ENCODE peak calls at places on chromosomes 1 and 21, in seven cellular contexts. M is tibial nerve, U is breast epithelium, A is heart left ventricle, S is stomach, E is A549, L is GM12878. Z is an unnamed sample. For H3K4me1, the result is how much of the 10 kb centered on the place peaks cover.

GRCh38 chr1:151611288-151611790 is 511 bp upstream of the SNX27 start:
- DNase-seq in M (no peak), U (peak), A (no peak), S (peak), E (peak), L (no peak), Z (peak)

GRCh38 chr1:66278260-66279046 is 255.5 kb upstream of the SGIP1 start:
- DNase-seq in M (no peak), U (no peak), A (no peak), S (no peak), E (no peak), L (peak), Z (no peak)

GRCh38 chr1:11238311-11238710 is 24.0 kb downstream of the MTOR start:
- DNase-seq in M (no peak), U (no peak), A (no peak), S (no peak), E (no peak), L (no peak), Z (no peak)

GRCh38 chr1:212621830-212622315 is 13.3 kb downstream of the ATF3 start:
- DNase-seq in M (no peak), U (no peak), A (no peak), S (no peak), E (no peak), L (no peak), Z (no peak)

GRCh38 chr1:234149217-234149616 is 224.0 kb upstream of the COA6 start:
- DNase-seq in M (no peak), U (no peak), A (no peak), S (no peak), E (no peak), L (no peak), Z (no peak)

GRCh38 chr1:94527447-94528031 is 14.0 kb downstream of the F3 start:
- DNase-seq in M (no peak), U (no peak), A (no peak), S (no peak), E (no peak), L (no peak), Z (no peak)

GRCh38 chr1:5895446-5896406 is 96.5 kb downstream of the NPHP4 start:
- DNase-seq in M (no peak), U (no peak), A (peak), S (no peak), E (no peak), L (no peak), Z (no peak)

GRCh38 chr1:118360817-118361216 is 175.8 kb upstream of the SPAG17 start:
- DNase-seq in M (no peak), U (no peak), A (no peak), S (no peak), E (no peak), L (no peak), Z (no peak)

GRCh38 chr1:235943581-235944114 is 76.9 kb upstream of the LYST start:
- DNase-seq in M (no peak), U (no peak), A (no peak), S (no peak), E (peak), L (no peak), Z (no peak)

GRCh38 chr1:207702317-207702716 is 49.5 kb upstream of the CD46 start:
- DNase-seq in M (no peak), U (no peak), A (no peak), S (no peak), E (no peak), L (no peak), Z (no peak)

GRCh38 chr1:94992863-94993563 is 66.1 kb upstream of the CNN3 start:
- DNase-seq in M (no peak), U (no peak), A (no peak), S (no peak), E (no peak), L (no peak), Z (no peak)

GRCh38 chr1:246761386-246761785 is 37.2 kb downstream of the SCCPDH start:
- DNase-seq in M (no peak), U (no peak), A (no peak), S (no peak), E (no peak), L (no peak), Z (no peak)

GRCh38 chr1:161196521-161197451 is 2.1 kb downstream of the ADAMTS4 start:
- DNase-seq in M (no peak), U (no peak), A (peak), S (no peak), E (no peak), L (no peak), Z (no peak)

GRCh38 chr1:194640322-194640721 is 1453.9 kb upstream of the B3GALT2 start:
- DNase-seq in M (no peak), U (no peak), A (no peak), S (no peak), E (no peak), L (no peak), Z (no peak)

GRCh38 chr1:229024528-229025119 is 246.3 kb upstream of the RAB4A start:
- DNase-seq in M (no peak), U (no peak), A (peak), S (peak), E (peak), L (no peak), Z (no peak)

GRCh38 chr1:94101613-94101940 is 19.4 kb downstream of the ABCA4 start:
- DNase-seq in M (no peak), U (peak), A (no peak), S (no peak), E (no peak), L (no peak), Z (no peak)

GRCh38 chr1:171352554-171352953 is 38.6 kb downstream of the FMO4 start:
- DNase-seq in M (no peak), U (no peak), A (no peak), S (no peak), E (no peak), L (no peak), Z (no peak)

GRCh38 chr1:170537798-170538503 is 6.0 kb downstream of the GORAB start:
- DNase-seq in M (no peak), U (no peak), A (no peak), S (no peak), E (peak), L (no peak), Z (no peak)

GRCh38 chr1:35569956-35570355 is 3.2 kb upstream of the TFAP2E start:
- DNase-seq in M (no peak), U (no peak), A (no peak), S (no peak), E (no peak), L (no peak), Z (no peak)

GRCh38 chr1:217924924-217925323 is 293.8 kb downstream of the SPATA17 start:
- DNase-seq in M (no peak), U (no peak), A (no peak), S (no peak), E (no peak), L (no peak), Z (no peak)

GRCh38 chr1:48552420-48552819 is 80.4 kb upstream of the SPATA6 start:
- DNase-seq in M (no peak), U (no peak), A (no peak), S (no peak), E (peak), L (no peak), Z (no peak)

GRCh38 chr1:21836010-21836409 is 23.9 kb downstream of the LDLRAD2 start:
- DNase-seq in M (no peak), U (no peak), A (no peak), S (no peak), E (no peak), L (no peak), Z (no peak)

GRCh38 chr1:242017580-242018233 is 18.8 kb upstream of the MAP1LC3C start:
- DNase-seq in M (no peak), U (peak), A (no peak), S (peak), E (peak), L (no peak), Z (no peak)

GRCh38 chr1:76395059-76395458 is 320.5 kb downstream of the ST6GALNAC3 start:
- DNase-seq in M (no peak), U (no peak), A (no peak), S (no peak), E (no peak), L (no peak), Z (no peak)

GRCh38 chr1:117128323-117129079 is 7.0 kb upstream of the TRIM45 start:
- DNase-seq in M (no peak), U (no peak), A (no peak), S (no peak), E (peak), L (no peak), Z (no peak)

GRCh38 chr1:204103121-204103741 is 30.3 kb downstream of the SOX13 start:
- DNase-seq in M (no peak), U (no peak), A (no peak), S (no peak), E (no peak), L (no peak), Z (no peak)

GRCh38 chr1:154970631-154971340 is at the start of gene SHC1:
- DNase-seq in M (peak), U (peak), A (peak), S (peak), E (peak), L (no peak), Z (peak)

GRCh38 chr1:226365831-226366231 is 42.1 kb downstream of the PARP1 start:
- DNase-seq in M (no peak), U (no peak), A (no peak), S (no peak), E (no peak), L (no peak), Z (no peak)

GRCh38 chr1:204350857-204351573 is 8.7 kb downstream of the PLEKHA6 start:
- DNase-seq in M (peak), U (no peak), A (peak), S (peak), E (no peak), L (no peak), Z (peak)

GRCh38 chr1:177472567-177472966 is 301.8 kb downstream of the BRINP2 start:
- DNase-seq in M (no peak), U (no peak), A (no peak), S (no peak), E (no peak), L (no peak), Z (no peak)

GRCh38 chr1:35560256-35561225 is 2.9 kb downstream of the NCDN start:
- DNase-seq in M (no peak), U (peak), A (peak), S (peak), E (no peak), L (no peak), Z (no peak)

GRCh38 chr1:220880726-220881506 is 1.7 kb downstream of the HLX start:
- DNase-seq in M (no peak), U (no peak), A (peak), S (peak), E (no peak), L (no peak), Z (peak)

GRCh38 chr1:201184734-201185453 is 5.7 kb upstream of the IGFN1 start:
- DNase-seq in M (no peak), U (no peak), A (peak), S (peak), E (peak), L (no peak), Z (peak)

GRCh38 chr21:27759091-27759659 is 792.3 kb upstream of the ADAMTS5 start:
- DNase-seq in M (no peak), U (no peak), A (peak), S (no peak), E (no peak), L (no peak), Z (peak)

GRCh38 chr21:31731112-31731801 is 661 bp downstream of the SCAF4 start:
- DNase-seq in M (no peak), U (peak), A (peak), S (peak), E (no peak), L (no peak), Z (peak)

GRCh38 chr21:37208741-37209225 is 58.4 kb downstream of the VPS26C start:
- DNase-seq in M (no peak), U (no peak), A (peak), S (no peak), E (no peak), L (no peak), Z (peak)

GRCh38 chr21:30718239-30718909 is at the start of gene KRTAP21-3:
- DNase-seq in M (no peak), U (no peak), A (no peak), S (no peak), E (no peak), L (no peak), Z (no peak)

GRCh38 chr1:246602194-246602593 is 35.9 kb downstream of the CNST start:
- DNase-seq in M (no peak), U (no peak), A (no peak), S (no peak), E (no peak), L (no peak), Z (no peak)

DNA sequence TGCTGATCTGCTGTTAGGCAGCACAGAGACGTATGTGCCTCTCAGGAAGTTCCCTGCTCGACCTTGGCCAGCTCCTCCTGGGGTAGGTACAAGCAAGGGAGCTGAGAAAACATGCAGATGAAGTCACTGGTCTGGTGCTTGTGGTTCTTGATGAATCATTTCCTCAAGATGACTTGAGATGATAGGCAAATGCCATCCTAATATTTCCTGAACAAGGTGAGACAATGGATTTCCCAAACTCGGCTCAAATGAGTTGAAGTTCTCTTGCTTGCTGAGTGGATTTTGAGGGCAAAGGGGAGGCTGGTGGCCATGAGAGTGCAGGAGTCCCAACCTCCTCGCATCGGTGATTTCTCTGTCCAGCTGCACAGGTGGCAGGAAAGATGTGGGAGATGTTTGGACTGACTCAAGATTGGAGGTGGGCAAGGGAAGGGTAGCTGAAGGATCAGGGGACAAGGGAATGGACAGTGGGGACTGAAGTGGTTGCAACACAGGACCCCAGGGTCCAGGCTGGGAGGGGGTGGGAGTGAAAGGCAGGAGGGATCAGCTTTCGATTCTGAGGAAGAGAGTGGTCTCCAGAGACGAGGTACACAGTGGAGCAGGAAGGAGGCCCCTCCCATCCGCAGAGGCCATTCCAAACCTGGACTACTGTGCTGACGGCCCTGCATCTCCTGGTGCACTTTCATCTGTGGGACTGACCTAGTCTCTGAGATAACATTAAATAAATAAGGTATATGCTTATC is 63.9 kb downstream of the CAPN2 start:
- DNase-seq in M (no peak), U (peak), A (peak), S (no peak), E (peak), L (no peak), Z (no peak)
- TF ChIP-seq POLR2A in M (no peak), U (no peak), A (no peak), S (no peak), E (no peak), L (no peak), Z (no peak)

GRCh38 chr1:167996266-167996665 is 59.4 kb upstream of the MPC2 start:
- DNase-seq in M (no peak), U (no peak), A (no peak), S (no peak), E (no peak), L (peak), Z (no peak)
- H3K4me1 ChIP-seq in M (under half), U (under half), A (under half), S (under half), E (under half), L (under half), Z (under half)

DNA sequence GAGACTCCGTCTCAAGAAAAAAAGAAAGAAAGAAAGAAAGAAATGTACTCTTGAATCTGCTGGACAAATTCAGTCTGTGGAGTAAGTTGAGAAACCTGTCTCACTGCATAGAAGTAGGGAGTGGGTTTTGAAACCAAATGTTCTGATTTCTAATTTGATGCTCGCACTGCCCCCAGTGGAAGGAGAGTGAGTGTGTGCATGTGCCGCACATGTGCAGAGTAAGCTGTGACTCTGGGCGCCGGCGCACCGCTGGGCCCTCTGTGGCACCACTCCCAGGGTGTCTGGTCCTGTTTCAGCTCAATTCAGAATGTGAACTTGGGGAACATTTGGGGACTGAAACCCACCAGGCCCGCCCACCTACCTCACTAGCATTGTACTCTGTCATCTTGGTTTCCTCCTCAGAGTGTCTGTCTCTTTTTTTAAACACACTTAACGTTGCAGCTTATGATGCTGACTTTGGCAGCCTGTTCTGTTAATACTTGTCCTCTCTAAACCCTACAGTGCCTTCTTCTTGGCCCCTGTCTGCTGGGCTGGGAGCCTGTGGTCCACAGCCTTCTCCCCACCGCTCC is 104.6 kb downstream of the CACNA1E start:
- DNase-seq in M (no peak), U (no peak), A (no peak), S (no peak), E (no peak), L (no peak), Z (no peak)
- TF ChIP-seq CTCF in M (no peak), U (no peak), A (no peak), S (no peak), E (no peak), L (peak), Z (no peak)

DNA sequence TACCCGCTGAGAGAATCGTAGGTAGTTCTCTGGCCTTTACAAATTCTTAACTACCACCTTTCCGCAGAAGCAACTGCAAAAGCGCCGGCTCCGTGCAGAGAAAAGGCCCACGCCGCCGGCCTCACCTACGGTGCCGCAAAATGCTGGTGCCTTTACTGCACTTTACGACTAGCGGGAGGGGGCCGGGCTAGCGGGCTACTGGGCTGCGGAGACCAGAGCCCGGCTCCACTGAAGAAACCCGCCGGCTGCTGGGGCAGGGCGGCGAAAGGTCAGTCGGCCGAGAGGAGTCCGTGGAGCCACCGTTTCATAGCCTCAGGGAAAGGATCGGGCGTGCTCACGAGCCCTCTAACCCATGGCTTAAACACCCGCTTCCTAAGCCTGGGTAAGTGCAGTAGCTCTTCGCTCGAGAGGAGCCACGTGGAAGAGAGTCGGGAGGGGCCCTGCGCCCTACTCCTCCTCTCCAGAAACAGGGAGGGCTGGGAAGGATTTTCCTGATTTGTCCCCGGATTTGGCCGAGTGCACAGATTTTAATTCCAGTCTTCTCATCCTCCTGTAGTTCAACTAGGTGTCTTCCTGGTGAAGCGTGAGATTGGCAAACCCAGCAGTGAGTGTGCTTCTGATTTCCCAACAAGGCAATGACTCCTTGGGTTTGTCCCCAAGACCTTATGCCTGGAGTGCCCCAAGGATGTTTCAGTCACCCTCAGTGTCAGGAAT is at the start of gene DPH5:
- DNase-seq in M (peak), U (peak), A (peak), S (peak), E (peak), L (peak), Z (peak)
- TF ChIP-seq POLR2A in M (peak), U (no peak), A (no peak), S (no peak), E (peak), L (peak), Z (no peak)

GRCh38 chr1:26999440-26999987 is 6.0 kb downstream of the TRNP1 start:
- DNase-seq in M (peak), U (peak), A (peak), S (peak), E (peak), L (no peak), Z (no peak)
- H3K4me1 ChIP-seq in M (under half), U (under half), A (half or more), S (half or more), E (half or more), L (under half), Z (under half)